ENCODE peak calls at places on chromosome 14, in five cellular contexts. G is left ventricle myocardium inferior, F is testis, A is heart right ventricle, Z is lung. T is an unnamed sample.

GRCh38 chr14:64234877-64235651 is 59.1 kb downstream of the ESR2 start:
- DNase-seq in Z (no peak), A (no peak), G (no peak), F (no peak), T (no peak)

GRCh38 chr14:95322646-95323045 is 2.9 kb upstream of the CLMN start:
- DNase-seq in A (no peak), F (no peak), G (no peak), Z (no peak), T (no peak)

GRCh38 chr14:37583358-37584210 is 11.5 kb downstream of the FOXA1 start:
- DNase-seq in Z (no peak), G (no peak), A (peak), F (no peak), T (no peak)

GRCh38 chr14:69818760-69819191 is 21.7 kb upstream of the SLC10A1 start:
- DNase-seq in F (peak), A (no peak), G (no peak), Z (peak), T (no peak)

GRCh38 chr14:104891664-104892500 is 26.8 kb downstream of the CEP170B start:
- DNase-seq in G (peak), A (peak), F (no peak), Z (no peak), T (peak)

GRCh38 chr14:34374998-34375740 is 86.9 kb downstream of the SPTSSA start:
- DNase-seq in Z (peak), F (no peak), G (no peak), A (no peak), T (no peak)

GRCh38 chr14:96945721-96946120 is 148.5 kb downstream of the VRK1 start:
- DNase-seq in G (no peak), A (no peak), F (no peak), Z (no peak), T (no peak)

GRCh38 chr14:64683264-64683663 is 21.0 kb upstream of the PLEKHG3 start:
- DNase-seq in G (no peak), F (no peak), Z (no peak), A (no peak), T (peak)

GRCh38 chr14:65101631-65102440 is 481 bp downstream of the MAX start:
- DNase-seq in A (peak), Z (peak), G (peak), F (peak), T (no peak)

GRCh38 chr14:64174922-64175782 is 119.0 kb downstream of the ESR2 start:
- DNase-seq in Z (no peak), A (no peak), F (no peak), G (no peak), T (no peak)

GRCh38 chr14:59261334-59261733 is 72.9 kb downstream of the DAAM1 start:
- DNase-seq in Z (no peak), A (no peak), G (no peak), F (no peak), T (no peak)

GRCh38 chr14:73467800-73468199 is 9.5 kb upstream of the NUMB start:
- DNase-seq in A (no peak), F (peak), G (no peak), Z (no peak), T (no peak)

GRCh38 chr14:93246534-93246933 is 39.5 kb downstream of the UBR7 start:
- DNase-seq in F (no peak), G (no peak), Z (no peak), A (no peak), T (no peak)

DNA sequence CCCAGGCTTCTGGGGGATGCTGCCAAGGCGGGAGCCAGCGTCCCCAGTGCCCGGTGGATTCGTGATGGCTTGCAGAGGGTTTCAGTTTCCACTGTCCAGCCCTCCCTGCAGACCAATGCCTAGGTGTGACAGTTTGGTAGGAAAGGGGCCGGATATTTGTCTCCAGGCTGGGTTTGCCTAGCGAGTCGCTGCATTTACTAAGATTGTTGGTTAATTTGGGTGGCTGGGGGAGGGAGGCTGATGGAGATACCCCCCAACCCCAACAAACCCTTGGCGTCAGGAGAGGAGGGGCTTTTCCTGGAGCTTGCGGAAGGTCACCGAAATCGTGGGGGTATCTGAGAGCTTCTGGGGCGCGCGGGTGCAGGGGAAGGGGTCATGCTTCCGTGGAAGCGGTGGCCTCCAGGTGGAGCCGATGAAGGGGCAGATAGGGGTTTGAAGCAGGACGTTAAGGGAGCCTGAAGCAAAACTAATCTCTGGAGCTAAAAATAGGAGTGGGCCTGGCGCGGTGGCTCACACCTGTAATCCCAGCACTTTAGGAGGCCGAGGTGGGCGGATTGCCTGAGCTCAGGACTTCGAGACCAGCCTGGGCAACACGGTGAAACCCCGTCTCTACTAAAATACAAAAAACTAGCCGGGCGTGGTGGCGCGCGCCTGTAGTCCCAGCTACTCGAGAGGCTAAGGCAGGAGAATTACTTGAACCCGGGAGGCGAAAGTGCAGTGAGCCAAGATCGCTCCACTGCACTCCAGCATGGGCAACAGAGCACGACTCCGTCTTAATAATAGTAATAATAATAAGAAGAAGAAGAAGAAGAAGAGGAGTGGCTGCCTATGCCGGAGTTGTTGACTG is 1.1 kb upstream of the CDC42BPB start:
- DNase-seq in Z (no peak), A (no peak), F (peak), G (no peak), T (peak)
- TF ChIP-seq CTCF in Z (no peak), A (no peak), F (no peak), G (no peak), T (no peak)

DNA sequence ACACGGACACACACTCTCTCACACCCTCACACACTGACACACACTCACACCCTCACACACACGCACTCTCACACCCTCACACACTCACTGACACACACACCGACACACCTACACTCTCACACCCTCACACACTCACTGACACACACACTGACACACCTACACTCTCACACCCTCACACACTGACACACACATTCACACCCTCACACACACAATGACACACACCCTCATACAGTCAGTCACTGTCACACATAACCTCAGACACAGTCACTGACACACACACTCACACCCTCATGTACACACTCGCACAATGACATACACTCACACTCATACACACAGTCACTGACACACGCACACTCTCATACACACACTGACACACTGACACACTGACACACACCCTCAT is 19.8 kb upstream of the DLK1 start:
- DNase-seq in G (no peak), Z (no peak), A (no peak), F (no peak), T (no peak)
- H3K4me3 ChIP-seq in G (no peak), Z (no peak), A (no peak), F (no peak), T (no peak)

GRCh38 chr14:31126680-31127079 is 80.9 kb downstream of the HECTD1 start:
- DNase-seq in G (no peak), F (no peak), Z (no peak), A (no peak), T (no peak)
- H3K27ac ChIP-seq in G (no peak), F (no peak), Z (no peak), A (no peak), T (no peak)

GRCh38 chr14:77376771-77377501 is at the start of the genes SAMD15 and TMED8:
- DNase-seq in F (peak), G (peak), A (peak), Z (peak), T (peak)
- TF ChIP-seq CTCF in F (peak), G (peak), A (peak), Z (no peak), T (peak)

DNA sequence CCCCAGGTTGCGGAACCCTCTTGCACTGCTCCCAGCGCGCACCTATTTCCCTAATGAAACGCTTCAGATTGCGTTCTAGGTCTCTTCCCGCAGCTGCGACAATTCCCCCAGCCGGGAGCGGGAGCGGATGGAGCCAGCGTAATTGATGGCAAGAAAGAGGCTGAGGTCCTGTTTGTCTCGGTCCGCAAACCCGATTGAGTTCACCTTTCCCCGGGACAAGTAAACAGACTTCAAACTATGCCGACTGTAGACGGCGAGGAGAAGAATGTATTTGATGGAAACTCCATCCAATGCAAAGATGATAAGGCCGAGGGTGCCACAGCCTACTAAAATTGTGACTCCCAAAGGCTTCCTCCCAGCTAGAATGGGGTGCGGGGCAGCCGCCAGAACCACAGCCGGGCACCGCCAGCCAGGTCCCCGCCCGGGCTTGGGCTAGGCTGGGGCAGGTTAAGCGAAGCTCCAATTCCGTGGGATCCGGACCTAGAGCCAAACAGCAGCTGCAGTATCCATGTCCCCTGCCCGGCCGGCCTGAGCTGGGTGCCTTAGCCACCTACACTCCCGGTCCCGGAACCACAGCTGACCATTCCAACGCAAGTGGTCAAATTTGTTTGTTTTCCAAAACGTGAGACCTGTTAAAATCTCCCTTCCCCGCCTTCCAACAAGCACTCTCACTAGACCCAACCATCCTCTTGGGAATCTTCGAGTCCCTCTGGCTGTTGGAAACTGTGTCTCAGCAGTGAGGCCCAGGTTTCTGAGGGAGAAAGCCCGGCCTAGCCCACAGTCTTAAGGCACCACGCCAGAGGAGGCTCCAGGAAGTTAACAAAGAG is 5.5 kb downstream of the NKX2-1 start:
- DNase-seq in Z (peak), G (no peak), F (no peak), A (no peak), T (no peak)
- H3K4me3 ChIP-seq in Z (peak), G (no peak), F (no peak), A (no peak), T (no peak)

GRCh38 chr14:42527141-42527540 is 920.5 kb downstream of the LRFN5 start:
- DNase-seq in G (no peak), F (no peak), A (no peak), Z (no peak), T (no peak)

GRCh38 chr14:42517786-42518530 is 911.3 kb downstream of the LRFN5 start:
- DNase-seq in G (no peak), A (no peak), Z (no peak), F (no peak), T (no peak)

DNA sequence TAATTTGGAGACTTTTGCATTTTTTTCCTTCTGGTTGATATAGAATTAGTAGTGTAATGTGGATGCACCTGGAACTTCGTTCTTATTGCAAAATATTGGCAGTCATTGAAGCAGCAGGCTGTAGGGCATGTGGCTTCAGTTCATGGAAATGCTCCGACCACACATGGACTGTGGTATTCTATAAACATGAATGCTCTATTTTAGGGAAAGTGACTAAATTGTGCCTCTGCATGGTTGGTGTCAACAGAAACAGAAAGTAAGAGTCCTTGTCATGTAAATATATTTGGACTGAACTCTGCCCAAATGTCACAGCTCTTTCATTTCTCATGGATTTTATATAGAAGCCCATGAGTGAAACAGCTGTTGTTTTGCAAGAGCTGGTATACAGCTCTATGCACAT is 917.0 kb downstream of the LRFN5 start:
- DNase-seq in G (no peak), F (no peak), A (no peak), Z (no peak), T (no peak)
- H3K27ac ChIP-seq in G (no peak), F (no peak), A (no peak), Z (no peak), T (no peak)

GRCh38 chr14:71720978-71721624 is 211.1 kb upstream of the RGS6 start:
- DNase-seq in Z (peak), F (peak), A (no peak), G (no peak), T (no peak)
- TF ChIP-seq CTCF in Z (peak), F (no peak), A (peak), G (peak), T (peak)

GRCh38 chr14:103334644-103335603 is 887 bp downstream of the EIF5 start:
- DNase-seq in F (peak), Z (peak), G (peak), A (peak), T (peak)
- H3K4me3 ChIP-seq in F (peak), Z (peak), G (peak), A (peak), T (peak)

GRCh38 chr14:102988054-102988453 is 65.6 kb downstream of the AMN start:
- DNase-seq in A (no peak), G (no peak), F (no peak), Z (no peak), T (no peak)
- H3K27ac ChIP-seq in A (no peak), G (no peak), F (no peak), Z (no peak), T (peak)

DNA sequence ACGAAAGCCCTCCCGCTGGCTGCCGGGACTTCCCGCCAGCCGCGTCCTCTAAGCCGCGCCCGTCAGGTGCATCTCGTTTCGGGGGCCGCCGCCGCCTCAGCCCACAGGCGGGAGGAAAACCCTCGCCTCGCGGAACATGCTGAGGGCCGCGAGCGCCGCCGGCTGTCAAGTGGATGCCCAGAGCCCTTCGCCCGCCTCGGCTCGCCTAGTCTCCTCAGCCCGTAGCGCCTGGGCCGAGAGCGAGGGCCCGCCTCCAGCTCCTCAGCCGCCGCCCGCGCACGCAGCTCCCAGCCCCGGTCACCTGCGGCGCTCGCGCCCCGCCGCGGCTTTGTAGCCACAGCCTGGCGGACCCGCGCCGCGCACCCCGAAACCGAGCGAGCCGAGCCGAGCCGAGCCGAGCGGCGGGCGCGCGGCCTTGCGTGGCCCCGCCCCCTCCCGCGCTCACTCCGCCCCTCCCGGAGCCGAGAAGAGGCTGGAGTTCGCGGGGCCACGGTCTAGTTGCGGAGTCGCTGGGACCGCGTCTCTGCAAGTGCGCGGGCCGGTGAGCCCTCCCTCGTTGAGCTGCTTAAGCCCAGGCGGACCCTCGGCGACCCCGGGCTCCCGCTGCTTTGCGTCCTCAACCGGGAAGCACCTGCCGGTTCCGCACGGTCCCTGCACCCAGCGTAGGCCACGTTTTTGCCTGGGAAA is at the start of gene EML5:
- DNase-seq in A (peak), F (peak), G (peak), Z (peak), T (peak)
- TF ChIP-seq CTCF in A (no peak), F (peak), G (peak), Z (no peak), T (no peak)

T was measured in dorsolateral prefrontal cortex.